ENCODE peak calls at places on chromosomes 5 and 9, in eight cellular contexts. One of them, this sample, is unnamed.

GRCh38 chr9:74092491-74092834 is 404.7 kb upstream of the RORB start:
- DNase-seq in epithelial cell of esophagus: no peak
- DNase-seq in cardiac muscle cell: no peak
- DNase-seq in naive thymus-derived CD4-positive, alpha-beta T cell: no peak
- DNase-seq in epithelial cell of prostate: no peak
- DNase-seq in Ammon's horn: no peak
- DNase-seq in fibroblast of mammary gland: no peak
- DNase-seq in stimulated activated CD8-positive, alpha-beta memory T cell treated with anti-CD3 and anti-CD28 coated beads, Interleukin-12 subunit alpha, Interleukin-12 subunit beta, amount 100 ng/mL, for 1 hour: no peak
- DNase-seq in this sample: no peak

GRCh38 chr5:122493091-122493775 is 181.2 kb downstream of the SNCAIP start:
- DNase-seq in fibroblast of mammary gland: no peak
- DNase-seq in epithelial cell of prostate: no peak
- DNase-seq in naive thymus-derived CD4-positive, alpha-beta T cell: no peak
- DNase-seq in stimulated activated CD8-positive, alpha-beta memory T cell treated with anti-CD3 and anti-CD28 coated beads, Interleukin-12 subunit alpha, Interleukin-12 subunit beta, amount 100 ng/mL, for 1 hour: no peak
- DNase-seq in Ammon's horn: no peak
- DNase-seq in cardiac muscle cell: peak; percentile 8
- DNase-seq in epithelial cell of esophagus: no peak
- DNase-seq in this sample: no peak

GRCh38 chr9:121367651-121368510 is 2.2 kb downstream of the STOM start:
- DNase-seq in epithelial cell of prostate: no peak
- DNase-seq in Ammon's horn: no peak
- DNase-seq in naive thymus-derived CD4-positive, alpha-beta T cell: no peak
- DNase-seq in cardiac muscle cell: peak; percentile 25
- DNase-seq in epithelial cell of esophagus: no peak
- DNase-seq in stimulated activated CD8-positive, alpha-beta memory T cell treated with anti-CD3 and anti-CD28 coated beads, Interleukin-12 subunit alpha, Interleukin-12 subunit beta, amount 100 ng/mL, for 1 hour: no peak
- DNase-seq in fibroblast of mammary gland: no peak
- DNase-seq in this sample: no peak

GRCh38 chr5:18797241-18797640 is 1163.0 kb downstream of the TAF11L14 start:
- DNase-seq in fibroblast of mammary gland: no peak
- DNase-seq in epithelial cell of esophagus: peak; percentile 23
- DNase-seq in stimulated activated CD8-positive, alpha-beta memory T cell treated with anti-CD3 and anti-CD28 coated beads, Interleukin-12 subunit alpha, Interleukin-12 subunit beta, amount 100 ng/mL, for 1 hour: no peak
- DNase-seq in Ammon's horn: no peak
- DNase-seq in cardiac muscle cell: no peak
- DNase-seq in epithelial cell of prostate: no peak
- DNase-seq in naive thymus-derived CD4-positive, alpha-beta T cell: no peak
- DNase-seq in this sample: no peak

GRCh38 chr9:134318481-134318891 is 7.8 kb upstream of the RXRA start:
- DNase-seq in stimulated activated CD8-positive, alpha-beta memory T cell treated with anti-CD3 and anti-CD28 coated beads, Interleukin-12 subunit alpha, Interleukin-12 subunit beta, amount 100 ng/mL, for 1 hour: no peak
- DNase-seq in cardiac muscle cell: no peak
- DNase-seq in fibroblast of mammary gland: no peak
- DNase-seq in Ammon's horn: no peak
- DNase-seq in epithelial cell of esophagus: no peak
- DNase-seq in naive thymus-derived CD4-positive, alpha-beta T cell: no peak
- DNase-seq in epithelial cell of prostate: no peak
- DNase-seq in this sample: no peak

GRCh38 chr9:93116049-93116961 is 17.7 kb downstream of the NINJ1 start:
- DNase-seq in epithelial cell of esophagus: no peak
- DNase-seq in Ammon's horn: peak; percentile 72
- DNase-seq in fibroblast of mammary gland: peak; percentile 85
- DNase-seq in naive thymus-derived CD4-positive, alpha-beta T cell: no peak
- DNase-seq in stimulated activated CD8-positive, alpha-beta memory T cell treated with anti-CD3 and anti-CD28 coated beads, Interleukin-12 subunit alpha, Interleukin-12 subunit beta, amount 100 ng/mL, for 1 hour: no peak
- DNase-seq in epithelial cell of prostate: no peak
- DNase-seq in cardiac muscle cell: peak; percentile 84
- DNase-seq in this sample: no peak

GRCh38 chr5:1162729-1163128 is 38.7 kb upstream of the SLC6A19 start:
- DNase-seq in epithelial cell of esophagus: no peak
- DNase-seq in epithelial cell of prostate: no peak
- DNase-seq in fibroblast of mammary gland: no peak
- DNase-seq in naive thymus-derived CD4-positive, alpha-beta T cell: no peak
- DNase-seq in stimulated activated CD8-positive, alpha-beta memory T cell treated with anti-CD3 and anti-CD28 coated beads, Interleukin-12 subunit alpha, Interleukin-12 subunit beta, amount 100 ng/mL, for 1 hour: no peak
- DNase-seq in cardiac muscle cell: no peak
- DNase-seq in Ammon's horn: no peak
- DNase-seq in this sample: no peak

GRCh38 chr5:124584991-124585715 is 161.3 kb downstream of the ZNF608 start:
- DNase-seq in Ammon's horn: no peak
- DNase-seq in stimulated activated CD8-positive, alpha-beta memory T cell treated with anti-CD3 and anti-CD28 coated beads, Interleukin-12 subunit alpha, Interleukin-12 subunit beta, amount 100 ng/mL, for 1 hour: no peak
- DNase-seq in epithelial cell of prostate: no peak
- DNase-seq in naive thymus-derived CD4-positive, alpha-beta T cell: no peak
- DNase-seq in cardiac muscle cell: no peak
- DNase-seq in fibroblast of mammary gland: peak; percentile 15
- DNase-seq in epithelial cell of esophagus: peak; percentile 32
- DNase-seq in this sample: no peak

GRCh38 chr9:135297716-135298075 is 181.9 kb upstream of the PPP1R26 start:
- DNase-seq in epithelial cell of prostate: no peak
- DNase-seq in Ammon's horn: no peak
- DNase-seq in stimulated activated CD8-positive, alpha-beta memory T cell treated with anti-CD3 and anti-CD28 coated beads, Interleukin-12 subunit alpha, Interleukin-12 subunit beta, amount 100 ng/mL, for 1 hour: no peak
- DNase-seq in naive thymus-derived CD4-positive, alpha-beta T cell: no peak
- DNase-seq in epithelial cell of esophagus: no peak
- DNase-seq in fibroblast of mammary gland: no peak
- DNase-seq in cardiac muscle cell: no peak
- DNase-seq in this sample: no peak

GRCh38 chr5:141484499-141485304 is at the start of gene PCDHGC4:
- DNase-seq in epithelial cell of prostate: no peak
- DNase-seq in naive thymus-derived CD4-positive, alpha-beta T cell: no peak
- DNase-seq in stimulated activated CD8-positive, alpha-beta memory T cell treated with anti-CD3 and anti-CD28 coated beads, Interleukin-12 subunit alpha, Interleukin-12 subunit beta, amount 100 ng/mL, for 1 hour: no peak
- DNase-seq in Ammon's horn: no peak
- DNase-seq in fibroblast of mammary gland: no peak
- DNase-seq in epithelial cell of esophagus: peak; percentile 19
- DNase-seq in cardiac muscle cell: no peak
- DNase-seq in this sample: peak; percentile 81

GRCh38 chr5:135373747-135374515 is 25.1 kb downstream of the MACROH2A1 start:
- DNase-seq in epithelial cell of prostate: no peak
- DNase-seq in fibroblast of mammary gland: peak; percentile 31
- DNase-seq in cardiac muscle cell: no peak
- DNase-seq in Ammon's horn: no peak
- DNase-seq in naive thymus-derived CD4-positive, alpha-beta T cell: no peak
- DNase-seq in epithelial cell of esophagus: peak; percentile 32
- DNase-seq in stimulated activated CD8-positive, alpha-beta memory T cell treated with anti-CD3 and anti-CD28 coated beads, Interleukin-12 subunit alpha, Interleukin-12 subunit beta, amount 100 ng/mL, for 1 hour: no peak
- DNase-seq in this sample: peak; percentile 44

GRCh38 chr5:56326770-56327169 is 93.6 kb upstream of the ANKRD55 start:
- DNase-seq in Ammon's horn: no peak
- DNase-seq in cardiac muscle cell: no peak
- DNase-seq in epithelial cell of prostate: no peak
- DNase-seq in epithelial cell of esophagus: no peak
- DNase-seq in naive thymus-derived CD4-positive, alpha-beta T cell: no peak
- DNase-seq in stimulated activated CD8-positive, alpha-beta memory T cell treated with anti-CD3 and anti-CD28 coated beads, Interleukin-12 subunit alpha, Interleukin-12 subunit beta, amount 100 ng/mL, for 1 hour: no peak
- DNase-seq in fibroblast of mammary gland: no peak
- DNase-seq in this sample: no peak

GRCh38 chr5:126046996-126047395 is 376.2 kb upstream of the GRAMD2B start:
- DNase-seq in stimulated activated CD8-positive, alpha-beta memory T cell treated with anti-CD3 and anti-CD28 coated beads, Interleukin-12 subunit alpha, Interleukin-12 subunit beta, amount 100 ng/mL, for 1 hour: no peak
- DNase-seq in cardiac muscle cell: no peak
- DNase-seq in fibroblast of mammary gland: no peak
- DNase-seq in Ammon's horn: no peak
- DNase-seq in naive thymus-derived CD4-positive, alpha-beta T cell: no peak
- DNase-seq in epithelial cell of prostate: no peak
- DNase-seq in epithelial cell of esophagus: no peak
- DNase-seq in this sample: no peak

GRCh38 chr9:131976157-131976740 is 103.4 kb downstream of the MED27 start:
- DNase-seq in naive thymus-derived CD4-positive, alpha-beta T cell: no peak
- DNase-seq in epithelial cell of esophagus: no peak
- DNase-seq in epithelial cell of prostate: no peak
- DNase-seq in fibroblast of mammary gland: no peak
- DNase-seq in cardiac muscle cell: no peak
- DNase-seq in stimulated activated CD8-positive, alpha-beta memory T cell treated with anti-CD3 and anti-CD28 coated beads, Interleukin-12 subunit alpha, Interleukin-12 subunit beta, amount 100 ng/mL, for 1 hour: no peak
- DNase-seq in Ammon's horn: no peak
- DNase-seq in this sample: no peak

GRCh38 chr5:98638701-98639100 is 134.8 kb upstream of the RGMB start:
- DNase-seq in cardiac muscle cell: peak; percentile 86
- DNase-seq in naive thymus-derived CD4-positive, alpha-beta T cell: no peak
- DNase-seq in stimulated activated CD8-positive, alpha-beta memory T cell treated with anti-CD3 and anti-CD28 coated beads, Interleukin-12 subunit alpha, Interleukin-12 subunit beta, amount 100 ng/mL, for 1 hour: no peak
- DNase-seq in epithelial cell of esophagus: no peak
- DNase-seq in epithelial cell of prostate: no peak
- DNase-seq in fibroblast of mammary gland: peak; percentile 76
- DNase-seq in Ammon's horn: no peak
- DNase-seq in this sample: no peak

GRCh38 chr9:94182532-94182931 is 76.6 kb upstream of the ZNF169 start:
- DNase-seq in Ammon's horn: no peak
- DNase-seq in cardiac muscle cell: no peak
- DNase-seq in stimulated activated CD8-positive, alpha-beta memory T cell treated with anti-CD3 and anti-CD28 coated beads, Interleukin-12 subunit alpha, Interleukin-12 subunit beta, amount 100 ng/mL, for 1 hour: no peak
- DNase-seq in epithelial cell of prostate: no peak
- DNase-seq in epithelial cell of esophagus: no peak
- DNase-seq in naive thymus-derived CD4-positive, alpha-beta T cell: no peak
- DNase-seq in fibroblast of mammary gland: no peak
- DNase-seq in this sample: no peak

GRCh38 chr9:116276651-116277121 is 123.1 kb downstream of the PAPPA start:
- DNase-seq in fibroblast of mammary gland: no peak
- DNase-seq in cardiac muscle cell: no peak
- DNase-seq in naive thymus-derived CD4-positive, alpha-beta T cell: no peak
- DNase-seq in epithelial cell of esophagus: no peak
- DNase-seq in stimulated activated CD8-positive, alpha-beta memory T cell treated with anti-CD3 and anti-CD28 coated beads, Interleukin-12 subunit alpha, Interleukin-12 subunit beta, amount 100 ng/mL, for 1 hour: no peak
- DNase-seq in Ammon's horn: no peak
- DNase-seq in epithelial cell of prostate: no peak
- DNase-seq in this sample: no peak

GRCh38 chr5:157026789-157027424 is 32.0 kb downstream of the HAVCR1 start:
- DNase-seq in epithelial cell of prostate: no peak
- DNase-seq in Ammon's horn: peak; percentile 8
- DNase-seq in fibroblast of mammary gland: peak; percentile 2
- DNase-seq in epithelial cell of esophagus: peak; percentile 23
- DNase-seq in cardiac muscle cell: no peak
- DNase-seq in stimulated activated CD8-positive, alpha-beta memory T cell treated with anti-CD3 and anti-CD28 coated beads, Interleukin-12 subunit alpha, Interleukin-12 subunit beta, amount 100 ng/mL, for 1 hour: no peak
- DNase-seq in naive thymus-derived CD4-positive, alpha-beta T cell: no peak
- DNase-seq in this sample: peak; percentile 2

GRCh38 chr9:34457266-34458012 is 931 bp downstream of the FAM219A start:
- DNase-seq in epithelial cell of prostate: no peak
- DNase-seq in stimulated activated CD8-positive, alpha-beta memory T cell treated with anti-CD3 and anti-CD28 coated beads, Interleukin-12 subunit alpha, Interleukin-12 subunit beta, amount 100 ng/mL, for 1 hour: no peak
- DNase-seq in Ammon's horn: peak; percentile 82
- DNase-seq in fibroblast of mammary gland: peak; percentile 73
- DNase-seq in epithelial cell of esophagus: peak; percentile 74
- DNase-seq in cardiac muscle cell: peak; percentile 74
- DNase-seq in naive thymus-derived CD4-positive, alpha-beta T cell: no peak
- DNase-seq in this sample: peak; percentile 77

GRCh38 chr5:2303391-2304100 is 420.8 kb upstream of the IRX4 start:
- DNase-seq in epithelial cell of esophagus: no peak
- DNase-seq in Ammon's horn: no peak
- DNase-seq in epithelial cell of prostate: no peak
- DNase-seq in fibroblast of mammary gland: no peak
- DNase-seq in stimulated activated CD8-positive, alpha-beta memory T cell treated with anti-CD3 and anti-CD28 coated beads, Interleukin-12 subunit alpha, Interleukin-12 subunit beta, amount 100 ng/mL, for 1 hour: no peak
- DNase-seq in cardiac muscle cell: no peak
- DNase-seq in naive thymus-derived CD4-positive, alpha-beta T cell: no peak
- DNase-seq in this sample: no peak

GRCh38 chr5:92421937-92422336 is 1038.8 kb upstream of the ARRDC3 start:
- DNase-seq in stimulated activated CD8-positive, alpha-beta memory T cell treated with anti-CD3 and anti-CD28 coated beads, Interleukin-12 subunit alpha, Interleukin-12 subunit beta, amount 100 ng/mL, for 1 hour: no peak
- DNase-seq in fibroblast of mammary gland: peak; percentile 47
- DNase-seq in Ammon's horn: no peak
- DNase-seq in cardiac muscle cell: no peak
- DNase-seq in epithelial cell of esophagus: no peak
- DNase-seq in naive thymus-derived CD4-positive, alpha-beta T cell: no peak
- DNase-seq in epithelial cell of prostate: no peak
- DNase-seq in this sample: peak; percentile 19

GRCh38 chr9:93827545-93828330 is 127.4 kb downstream of the BARX1 start:
- DNase-seq in stimulated activated CD8-positive, alpha-beta memory T cell treated with anti-CD3 and anti-CD28 coated beads, Interleukin-12 subunit alpha, Interleukin-12 subunit beta, amount 100 ng/mL, for 1 hour: no peak
- DNase-seq in Ammon's horn: peak; percentile 56
- DNase-seq in epithelial cell of esophagus: peak; percentile 32
- DNase-seq in epithelial cell of prostate: no peak
- DNase-seq in cardiac muscle cell: peak; percentile 59
- DNase-seq in naive thymus-derived CD4-positive, alpha-beta T cell: peak; percentile 31
- DNase-seq in fibroblast of mammary gland: peak; percentile 38
- DNase-seq in this sample: peak; percentile 37

GRCh38 chr9:134410078-134410834 is 84.0 kb downstream of the RXRA start:
- DNase-seq in naive thymus-derived CD4-positive, alpha-beta T cell: no peak
- DNase-seq in stimulated activated CD8-positive, alpha-beta memory T cell treated with anti-CD3 and anti-CD28 coated beads, Interleukin-12 subunit alpha, Interleukin-12 subunit beta, amount 100 ng/mL, for 1 hour: no peak
- DNase-seq in fibroblast of mammary gland: no peak
- DNase-seq in Ammon's horn: no peak
- DNase-seq in epithelial cell of esophagus: no peak
- DNase-seq in cardiac muscle cell: no peak
- DNase-seq in epithelial cell of prostate: no peak
- DNase-seq in this sample: no peak

GRCh38 chr9:32603914-32604852 is 31.2 kb upstream of the NDUFB6 start:
- DNase-seq in stimulated activated CD8-positive, alpha-beta memory T cell treated with anti-CD3 and anti-CD28 coated beads, Interleukin-12 subunit alpha, Interleukin-12 subunit beta, amount 100 ng/mL, for 1 hour: no peak
- DNase-seq in Ammon's horn: no peak
- DNase-seq in epithelial cell of prostate: no peak
- DNase-seq in epithelial cell of esophagus: peak; percentile 91
- DNase-seq in cardiac muscle cell: no peak
- DNase-seq in fibroblast of mammary gland: peak; percentile 21
- DNase-seq in naive thymus-derived CD4-positive, alpha-beta T cell: no peak
- DNase-seq in this sample: no peak

GRCh38 chr9:127116946-127117345 is 5.5 kb downstream of the ANGPTL2 start:
- DNase-seq in Ammon's horn: no peak
- DNase-seq in naive thymus-derived CD4-positive, alpha-beta T cell: no peak
- DNase-seq in cardiac muscle cell: no peak
- DNase-seq in fibroblast of mammary gland: peak; percentile 53
- DNase-seq in stimulated activated CD8-positive, alpha-beta memory T cell treated with anti-CD3 and anti-CD28 coated beads, Interleukin-12 subunit alpha, Interleukin-12 subunit beta, amount 100 ng/mL, for 1 hour: no peak
- DNase-seq in epithelial cell of prostate: no peak
- DNase-seq in epithelial cell of esophagus: no peak
- DNase-seq in this sample: no peak